ENCODE peak calls at places on chromosomes 5 and 9, in five cellular contexts. P, R, G, U and X are unnamed samples.

GRCh38 chr9:81613002-81613750 is 76.2 kb downstream of the TLE1 start:
- DNase-seq in P (no peak), R (peak; percentile 60), G (no peak), U (no peak), X (no peak)

GRCh38 chr9:114156658-114157421 is 1.5 kb downstream of the COL27A1 start:
- DNase-seq in P (no peak), R (peak; percentile 50), G (no peak), U (no peak), X (peak; percentile 64)

GRCh38 chr5:98320317-98320716 is 453.1 kb upstream of the RGMB start:
- DNase-seq in P (no peak), R (no peak), G (no peak), U (no peak), X (no peak)

GRCh38 chr9:38690574-38690973 is 29.4 kb downstream of the FAM240B start:
- DNase-seq in P (no peak), R (no peak), G (no peak), U (no peak), X (no peak)

GRCh38 chr9:85420750-85421149 is 321.0 kb downstream of the AGTPBP1 start:
- DNase-seq in P (no peak), R (no peak), G (no peak), U (no peak), X (no peak)

GRCh38 chr5:43038523-43038989 is 1.6 kb downstream of the ANXA2R start:
- DNase-seq in P (no peak), R (no peak), G (no peak), U (peak; percentile 32), X (no peak)

GRCh38 chr9:98135558-98135934 is 16.5 kb upstream of the TRIM14 start:
- DNase-seq in P (no peak), R (no peak), G (no peak), U (no peak), X (no peak)

GRCh38 chr9:91362212-91362611 is 494 bp upstream of the AUH start:
- DNase-seq in P (no peak), R (no peak), G (no peak), U (no peak), X (no peak)

GRCh38 chr9:97277953-97278352 is 29.5 kb upstream of the CCDC180 start:
- DNase-seq in P (no peak), R (no peak), G (no peak), U (no peak), X (no peak)

GRCh38 chr9:95516221-95516735 is 493 bp downstream of the PTCH1 start:
- DNase-seq in P (no peak), R (no peak), G (no peak), U (no peak), X (no peak)

GRCh38 chr9:114470581-114470980 is 34.7 kb downstream of the WHRN start:
- DNase-seq in P (no peak), R (no peak), G (no peak), U (no peak), X (no peak)

GRCh38 chr9:13358128-13358527 is 78.6 kb upstream of the MPDZ start:
- DNase-seq in P (no peak), R (no peak), G (no peak), U (no peak), X (no peak)

GRCh38 chr5:14155730-14156129 is 12.6 kb downstream of the TRIO start:
- DNase-seq in P (no peak), R (no peak), G (no peak), U (no peak), X (no peak)

GRCh38 chr5:73678807-73679206 is 52.8 kb downstream of the ARHGEF28 start:
- DNase-seq in P (no peak), R (no peak), G (no peak), U (no peak), X (no peak)

GRCh38 chr9:34079181-34079580 is 30.5 kb upstream of the UBAP2 start:
- DNase-seq in P (no peak), R (no peak), G (no peak), U (no peak), X (no peak)

GRCh38 chr5:145838276-145838675 is 3.1 kb upstream of the PRELID2 start:
- DNase-seq in P (no peak), R (no peak), G (no peak), U (no peak), X (no peak)

GRCh38 chr5:154015071-154015693 is 23.5 kb downstream of the FAM114A2 start:
- DNase-seq in P (no peak), R (no peak), G (no peak), U (no peak), X (no peak)

GRCh38 chr5:159758189-159758588 is 158.1 kb upstream of the ADRA1B start:
- DNase-seq in P (no peak), R (no peak), G (no peak), U (no peak), X (no peak)

GRCh38 chr5:133225671-133226152 is 173.9 kb downstream of the HSPA4 start:
- DNase-seq in P (no peak), R (no peak), G (no peak), U (no peak), X (no peak)

GRCh38 chr5:139660916-139661814 is 13.0 kb downstream of the CXXC5 start:
- DNase-seq in P (no peak), R (peak; percentile 96), G (peak; percentile 70), U (no peak), X (no peak)

GRCh38 chr5:6634327-6634713 is 1.1 kb downstream of the SRD5A1 start:
- DNase-seq in P (no peak), R (no peak), G (no peak), U (no peak), X (no peak)

GRCh38 chr5:124736111-124736813 is 10.2 kb downstream of the ZNF608 start:
- DNase-seq in P (no peak), R (no peak), G (no peak), U (no peak), X (no peak)

GRCh38 chr5:78534148-78535009 is 114.2 kb downstream of the LHFPL2 start:
- DNase-seq in P (no peak), R (peak; percentile 80), G (no peak), U (no peak), X (no peak)

GRCh38 chr5:128775537-128775936 is 189.8 kb upstream of the SLC27A6 start:
- DNase-seq in P (no peak), R (no peak), G (no peak), U (no peak), X (no peak)

GRCh38 chr9:130290353-130291181 is 25.0 kb downstream of the HMCN2 start:
- DNase-seq in P (no peak), R (peak; percentile 43), G (no peak), U (no peak), X (no peak)

GRCh38 chr5:14809369-14810144 is 62.0 kb downstream of the ANKH start:
- DNase-seq in P (peak; percentile 49), R (peak; percentile 75), G (peak; percentile 33), U (peak; percentile 68), X (no peak)

GRCh38 chr5:123036391-123037103 is at the start of gene PPIC:
- DNase-seq in P (no peak), R (peak; percentile 86), G (peak; percentile 47), U (no peak), X (peak; percentile 36)

GRCh38 chr5:10555134-10555733 is 8.6 kb upstream of the ANKRD33B start:
- DNase-seq in P (no peak), R (no peak), G (no peak), U (no peak), X (no peak)

GRCh38 chr9:101578378-101578777 is 16.4 kb downstream of the PPP3R2 start:
- DNase-seq in P (no peak), R (no peak), G (no peak), U (no peak), X (no peak)

GRCh38 chr9:99055384-99055783 is 49.5 kb upstream of the TGFBR1 start:
- DNase-seq in P (no peak), R (no peak), G (no peak), U (no peak), X (no peak)

GRCh38 chr9:116317503-116317902 is 163.9 kb downstream of the PAPPA start:
- DNase-seq in P (no peak), R (no peak), G (no peak), U (no peak), X (no peak)

GRCh38 chr5:64632251-64632650 is 58.1 kb upstream of the SHISAL2B start:
- DNase-seq in P (no peak), R (no peak), G (no peak), U (no peak), X (no peak)

GRCh38 chr9:136544549-136545064 is 1.2 kb downstream of the NOTCH1 start:
- DNase-seq in P (no peak), R (peak; percentile 56), G (peak; percentile 88), U (peak; percentile 33), X (no peak)

GRCh38 chr9:120915854-120916495 is 10.6 kb downstream of the TRAF1 start:
- DNase-seq in P (no peak), R (no peak), G (no peak), U (no peak), X (no peak)

GRCh38 chr5:165502893-165503696 is 1997.7 kb downstream of the MAT2B start:
- DNase-seq in P (no peak), R (no peak), G (no peak), U (no peak), X (no peak)

GRCh38 chr5:123147741-123148140 is 58.7 kb downstream of the PRDM6 start:
- DNase-seq in P (no peak), R (no peak), G (no peak), U (no peak), X (no peak)

GRCh38 chr9:113756476-113757198 is 119.5 kb upstream of the ZNF618 start:
- DNase-seq in P (no peak), R (no peak), G (no peak), U (no peak), X (no peak)